ENCODE peak calls at places on chromosomes 1 and 21, in four cellular contexts. J is K562, O is HepG2, F is A549. T is an unnamed sample.

GRCh38 chr1:209755926-209756607 is at the start of gene TRAF3IP3:
- DNase-seq in J (no peak), O (no peak), F (no peak), T (no peak)

GRCh38 chr1:99465176-99465900 is 180.6 kb upstream of the PALMD start:
- DNase-seq in J (no peak), O (no peak), F (no peak), T (no peak)

GRCh38 chr1:208527197-208527596 is 283.0 kb upstream of the PLXNA2 start:
- DNase-seq in J (no peak), O (no peak), F (no peak), T (no peak)

GRCh38 chr1:16122916-16123315 is 33.0 kb downstream of the EPHA2 start:
- DNase-seq in J (no peak), O (no peak), F (no peak), T (no peak)

GRCh38 chr1:12172042-12172851 is 5.5 kb downstream of the TNFRSF1B start:
- DNase-seq in J (no peak), O (no peak), F (no peak), T (no peak)

GRCh38 chr1:167797005-167797404 is 75.2 kb downstream of the MPZL1 start:
- DNase-seq in J (no peak), O (no peak), F (peak), T (no peak)

GRCh38 chr1:29310616-29311180 is 74.4 kb downstream of the PTPRU start:
- DNase-seq in J (no peak), O (no peak), F (no peak), T (no peak)

GRCh38 chr1:209387271-209387968 is 196.1 kb upstream of the CAMK1G start:
- DNase-seq in J (no peak), O (no peak), F (no peak), T (no peak)

GRCh38 chr1:156129687-156130577 is 15.4 kb downstream of the LMNA start:
- DNase-seq in J (peak), O (peak), F (peak), T (peak)

GRCh38 chr1:31412732-31413404 is at the start of gene SERINC2:
- DNase-seq in J (peak), O (no peak), F (no peak), T (peak)

GRCh38 chr1:101005871-101006270 is 19.7 kb downstream of the DPH5 start:
- DNase-seq in J (no peak), O (no peak), F (no peak), T (no peak)

GRCh38 chr1:36142121-36142520 is 7.2 kb downstream of the TRAPPC3 start:
- DNase-seq in J (no peak), O (no peak), F (no peak), T (no peak)

GRCh38 chr1:161988413-161988812 is 35.3 kb downstream of the OLFML2B start:
- DNase-seq in J (no peak), O (no peak), F (no peak), T (no peak)

GRCh38 chr1:147177611-147178370 is 5.5 kb upstream of the PRKAB2 start:
- DNase-seq in J (no peak), O (no peak), F (no peak), T (no peak)

GRCh38 chr1:34904236-34905097 is 25.0 kb downstream of the DLGAP3 start:
- DNase-seq in J (no peak), O (no peak), F (no peak), T (no peak)

GRCh38 chr1:4088676-4089075 is 188.6 kb upstream of the C1orf174 start:
- DNase-seq in J (no peak), O (no peak), F (no peak), T (no peak)

GRCh38 chr1:32741417-32742131 is 39.0 kb upstream of the SYNC start:
- DNase-seq in J (peak), O (no peak), F (no peak), T (peak)

GRCh38 chr1:198734323-198735008 is 95.6 kb downstream of the PTPRC start:
- DNase-seq in J (no peak), O (no peak), F (no peak), T (no peak)

GRCh38 chr1:243623831-243624230 is 226.2 kb downstream of the AKT3 start:
- DNase-seq in J (no peak), O (no peak), F (no peak), T (no peak)

GRCh38 chr1:160375788-160376524 is 9.1 kb downstream of the NHLH1 start:
- DNase-seq in J (peak), O (peak), F (no peak), T (no peak)

GRCh38 chr1:2438038-2438437 is 25.7 kb upstream of the PEX10 start:
- DNase-seq in J (no peak), O (no peak), F (no peak), T (no peak)

GRCh38 chr1:77084457-77084856 is 134.8 kb downstream of the PIGK start:
- DNase-seq in J (no peak), O (peak), F (no peak), T (no peak)

GRCh38 chr1:64550505-64550904 is 80.6 kb downstream of the CACHD1 start:
- DNase-seq in J (no peak), O (no peak), F (no peak), T (no peak)

GRCh38 chr1:44524655-44525530 is 119.8 kb downstream of the RNF220 start:
- DNase-seq in J (no peak), O (no peak), F (no peak), T (no peak)

GRCh38 chr1:108327534-108328462 is 83.9 kb upstream of the NBPF4 start:
- DNase-seq in J (no peak), O (peak), F (peak), T (peak)

GRCh38 chr1:164637461-164638375 is 78.7 kb downstream of the PBX1 start:
- DNase-seq in J (no peak), O (no peak), F (peak), T (no peak)

GRCh38 chr1:118116401-118116800 is 68.6 kb downstream of the SPAG17 start:
- DNase-seq in J (no peak), O (no peak), F (no peak), T (no peak)

GRCh38 chr1:67850151-67850551 is 16.9 kb upstream of the GNG12 start:
- DNase-seq in J (peak), O (no peak), F (peak), T (no peak)

GRCh38 chr1:203797216-203797615 is 1.8 kb downstream of the ZBED6 start:
- DNase-seq in J (no peak), O (no peak), F (no peak), T (no peak)

GRCh38 chr1:180181048-180181447 is 26.4 kb downstream of the QSOX1 start:
- DNase-seq in J (peak), O (no peak), F (peak), T (no peak)

GRCh38 chr1:1061682-1062363 is 12.3 kb downstream of the RNF223 start:
- DNase-seq in J (peak), O (no peak), F (no peak), T (no peak)

GRCh38 chr21:45013271-45013841 is 61.0 kb upstream of the ADARB1 start:
- DNase-seq in J (no peak), O (peak), F (no peak), T (no peak)

GRCh38 chr1:38028105-38028591 is 15.6 kb downstream of the UTP11 start:
- DNase-seq in J (no peak), O (no peak), F (no peak), T (no peak)

DNA sequence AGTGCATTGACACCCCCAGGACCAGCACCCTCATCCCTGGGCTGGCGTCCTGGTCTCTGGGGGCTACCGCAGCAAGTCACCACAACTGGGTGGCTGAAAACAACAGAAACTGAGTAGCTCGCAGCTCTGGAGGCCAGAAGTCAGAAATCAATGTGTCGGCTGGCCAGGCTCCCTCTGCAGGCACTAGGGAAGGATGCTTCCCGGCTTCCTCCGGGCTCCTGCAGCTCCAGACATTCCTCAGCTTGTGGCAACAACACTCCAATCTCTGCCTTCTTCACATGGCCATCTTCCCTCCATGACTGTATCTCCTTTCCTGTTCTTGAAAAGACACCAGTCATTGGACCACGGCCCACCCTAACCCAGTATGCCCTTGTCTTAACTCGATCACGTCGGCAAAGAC is 224.2 kb downstream of the NPHP4 start:
- DNase-seq in J (no peak), O (no peak), F (no peak), T (no peak)
- H3K4me3 ChIP-seq in J (no peak), O (no peak), F (no peak), T (no peak)

GRCh38 chr1:10694633-10695627 is 101.5 kb downstream of the CASZ1 start:
- DNase-seq in J (peak), O (peak), F (peak), T (peak)
- TF ChIP-seq RFX5 in J (no peak), O (no peak), F (no peak), T (no peak)

GRCh38 chr1:91152331-91152730 is 130.5 kb upstream of the ZNF644 start:
- DNase-seq in J (no peak), O (no peak), F (no peak), T (no peak)

GRCh38 chr1:91151702-91152101 is 129.9 kb upstream of the ZNF644 start:
- DNase-seq in J (no peak), O (no peak), F (no peak), T (no peak)

DNA sequence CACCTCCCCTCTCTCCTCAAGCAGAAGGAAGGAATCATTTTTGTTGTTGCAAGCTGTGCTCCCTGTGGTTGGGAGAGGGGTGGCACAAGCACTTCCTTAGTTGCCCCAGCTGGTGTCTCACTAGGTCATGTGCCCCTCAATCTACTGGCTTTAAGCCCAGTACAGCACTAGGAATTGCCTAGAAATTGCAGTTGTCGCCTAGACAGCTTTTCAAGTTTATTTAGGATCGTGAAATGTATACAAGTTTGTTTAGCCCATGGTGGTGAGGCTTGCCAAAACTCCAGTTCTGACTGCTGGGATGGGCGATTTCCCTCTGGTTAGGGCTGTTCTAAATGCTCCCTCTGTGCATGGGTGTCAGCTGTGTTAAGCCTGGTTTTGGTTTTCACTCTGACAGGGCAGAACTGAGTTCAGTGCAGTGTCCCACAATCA is 126.8 kb upstream of the ZNF644 start:
- DNase-seq in J (no peak), O (no peak), F (peak), T (no peak)
- TF ChIP-seq PHF8 in J (no peak), O (no peak), F (no peak), T (no peak)

GRCh38 chr1:113747376-113747775 is 11.9 kb downstream of the PHTF1 start:
- DNase-seq in J (no peak), O (no peak), F (no peak), T (no peak)
- H3K4me3 ChIP-seq in J (no peak), O (no peak), F (no peak), T (no peak)

GRCh38 chr1:226943927-226944326 is 3.8 kb downstream of the COQ8A start:
- DNase-seq in J (no peak), O (no peak), F (no peak), T (no peak)

GRCh38 chr1:226945106-226945857 is 5.2 kb downstream of the COQ8A start:
- DNase-seq in J (no peak), O (peak), F (no peak), T (no peak)

GRCh38 chr1:226942392-226942791 is 2.3 kb downstream of the COQ8A start:
- DNase-seq in J (no peak), O (no peak), F (no peak), T (no peak)

GRCh38 chr1:226940806-226941067 is 643 bp downstream of the COQ8A start:
- DNase-seq in J (no peak), O (no peak), F (no peak), T (no peak)

GRCh38 chr1:226943156-226943555 is 3.1 kb downstream of the COQ8A start:
- DNase-seq in J (no peak), O (no peak), F (no peak), T (no peak)
- TF ChIP-seq RFX5 in J (no peak), O (no peak), F (no peak), T (no peak)